ENCODE peak calls at places on chromosomes 11 and 22, in ten cellular contexts. S is BE2C; O is NB4; Q is esophagus muscularis mucosa; T is epithelial cell of esophagus; V is naive thymus-derived CD4-positive, alpha-beta T cell; C is Peyer's patch; E is body of pancreas; F is stomach; W is endodermal cell. N is an unnamed sample.

GRCh38 chr11:66734215-66734614 is 5.2 kb upstream of the SPTBN2 start:
- DNase-seq in C (no peak), E (no peak), O (no peak), F (no peak), Q (no peak), V (no peak), T (no peak), W (no peak), S (no peak), N (no peak)

GRCh38 chr11:17351510-17352176 is at the start of gene NCR3LG1:
- DNase-seq in V (peak; percentile 74), T (peak; percentile 68), E (peak; percentile 52), Q (peak; percentile 92), C (peak; percentile 89), W (peak; percentile 78), F (peak; percentile 68), S (peak; percentile 22), O (peak; percentile 83), N (peak; percentile 58)

GRCh38 chr11:697811-698311 is 2.2 kb downstream of the TMEM80 start:
- DNase-seq in O (no peak), E (no peak), F (no peak), S (no peak), C (no peak), Q (no peak), V (no peak), T (peak; percentile 65), W (no peak), N (no peak)

GRCh38 chr22:23364389-23364788 is 184.1 kb downstream of the BCR start:
- DNase-seq in E (no peak), S (no peak), F (no peak), O (no peak), C (no peak), Q (peak; percentile 64), W (peak; percentile 4), V (no peak), T (no peak), N (no peak)

GRCh38 chr11:103584021-103584420 is 452.4 kb upstream of the DDI1 start:
- DNase-seq in S (no peak), V (no peak), W (peak; percentile 90), E (no peak), T (no peak), F (no peak), Q (no peak), C (no peak), O (no peak), N (no peak)

GRCh38 chr11:65499713-65500261 is 942 bp downstream of the MALAT1 start:
- DNase-seq in V (no peak), T (no peak), C (no peak), W (no peak), S (no peak), O (no peak), F (no peak), E (no peak), Q (no peak), N (no peak)

GRCh38 chr22:27512283-27512761 is 289.2 kb downstream of the MN1 start:
- DNase-seq in S (no peak), T (peak; percentile 100), F (peak; percentile 79), W (no peak), V (no peak), C (peak; percentile 66), Q (no peak), E (peak; percentile 73), O (no peak), N (no peak)

GRCh38 chr11:111676878-111677585 is 74.8 kb downstream of the SIK2 start:
- DNase-seq in Q (no peak), O (no peak), E (no peak), V (no peak), W (no peak), F (no peak), S (no peak), C (no peak), T (peak; percentile 62), N (no peak)

GRCh38 chr11:46003647-46004046 is 81.2 kb downstream of the LARGE2 start:
- DNase-seq in Q (no peak), C (no peak), F (no peak), O (peak; percentile 67), W (no peak), V (no peak), S (no peak), T (no peak), E (no peak), N (no peak)

GRCh38 chr11:135006800-135007199 is 594.8 kb upstream of the B3GAT1 start:
- DNase-seq in T (no peak), V (no peak), C (no peak), E (no peak), W (no peak), Q (no peak), O (no peak), F (no peak), S (no peak), N (no peak)

GRCh38 chr22:38260760-38261477 is 11.9 kb downstream of the TMEM184B start:
- DNase-seq in O (no peak), E (no peak), Q (no peak), C (no peak), T (no peak), V (no peak), W (no peak), F (no peak), S (no peak), N (no peak)

GRCh38 chr11:2583605-2583958 is 116.2 kb downstream of the KCNQ1OT1 start:
- DNase-seq in F (peak; percentile 18), S (no peak), Q (no peak), T (no peak), E (peak; percentile 4), C (peak; percentile 34), W (peak; percentile 27), V (no peak), O (no peak), N (no peak)

GRCh38 chr11:124839051-124839971 is 25.9 kb upstream of the ROBO3 start:
- DNase-seq in E (no peak), Q (no peak), W (peak; percentile 72), C (no peak), V (no peak), T (no peak), O (no peak), S (peak; percentile 13), F (no peak), N (no peak)

GRCh38 chr11:124716596-124716995 is 23.1 kb upstream of the NRGN start:
- DNase-seq in C (no peak), Q (no peak), W (no peak), F (no peak), V (no peak), T (peak; percentile 56), E (no peak), S (no peak), O (no peak), N (no peak)

GRCh38 chr11:61918251-61919112 is 1.1 kb upstream of the RAB3IL1 start:
- DNase-seq in S (no peak), W (peak; percentile 42), F (no peak), Q (no peak), C (no peak), T (no peak), V (peak; percentile 13), E (no peak), O (no peak), N (no peak)

GRCh38 chr11:47233051-47233450 is 15.6 kb downstream of the ACP2 start:
- DNase-seq in E (no peak), W (no peak), Q (no peak), O (no peak), F (peak; percentile 59), T (no peak), C (peak; percentile 73), S (no peak), V (no peak), N (no peak)

GRCh38 chr11:47233989-47234668 is 14.5 kb downstream of the ACP2 start:
- DNase-seq in S (peak; percentile 29), E (no peak), W (peak; percentile 76), O (peak; percentile 61), T (peak; percentile 71), V (no peak), C (no peak), F (no peak), Q (no peak), N (no peak)

GRCh38 chr11:47235163-47235562 is 13.5 kb downstream of the ACP2 start:
- DNase-seq in O (no peak), W (no peak), T (no peak), Q (no peak), V (no peak), F (no peak), E (no peak), S (no peak), C (no peak), N (no peak)

GRCh38 chr11:47236482-47236881 is 12.1 kb downstream of the ACP2 start:
- DNase-seq in T (peak; percentile 76), E (no peak), W (no peak), C (no peak), F (no peak), Q (no peak), V (no peak), S (no peak), O (no peak), N (no peak)

GRCh38 chr11:47234669-47235075 is 13.9 kb downstream of the ACP2 start:
- DNase-seq in Q (no peak), W (no peak), S (peak; percentile 39), T (no peak), F (peak; percentile 86), O (no peak), V (no peak), E (peak; percentile 90), C (peak; percentile 54), N (peak; percentile 76)
- H3K4me3 ChIP-seq in Q (no peak overlapping the region), W (no peak overlapping the region), S (peak overlapping the region; percentile 45), T (no peak overlapping the region), F (peak overlapping the region; percentile 26), O (no peak overlapping the region), V (peak overlapping the region; percentile 38), E (no peak overlapping the region), C (no peak overlapping the region), N (no peak overlapping the region)

DNA sequence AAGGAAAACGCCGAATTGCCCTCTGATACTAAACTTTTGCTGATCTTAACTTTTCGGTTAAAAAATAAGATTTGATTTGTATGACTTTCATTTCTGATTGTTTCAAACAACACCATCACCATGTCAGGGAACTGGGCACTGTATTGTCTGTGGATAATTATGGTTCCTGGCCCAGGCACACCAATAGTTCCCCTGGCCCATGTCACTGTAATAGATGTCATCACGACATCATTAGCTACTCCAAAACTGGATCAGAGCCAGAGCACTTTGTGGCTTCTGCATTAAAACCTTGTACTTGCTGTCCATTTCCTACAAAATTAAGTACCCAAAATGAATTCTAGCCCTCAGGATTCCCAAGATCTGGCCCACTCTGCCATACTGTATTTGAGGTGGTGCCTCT is 119.5 kb upstream of the NARS2 start:
- DNase-seq in W (no peak), C (no peak), Q (no peak), V (no peak), E (no peak), T (no peak), S (peak; percentile 39), O (no peak), F (no peak), N (no peak)
- H3K4me3 ChIP-seq in W (no peak overlapping the region), C (no peak overlapping the region), Q (no peak overlapping the region), V (no peak overlapping the region), E (no peak overlapping the region), T (no peak overlapping the region), S (no peak overlapping the region), O (no peak overlapping the region), F (no peak overlapping the region), N (no peak overlapping the region)

GRCh38 chr22:40889116-40889515 is 27.2 kb upstream of the DNAJB7 start:
- DNase-seq in W (no peak), E (no peak), F (no peak), Q (no peak), C (no peak), V (no peak), S (no peak), O (no peak), T (peak; percentile 63), N (no peak)
- H3K4me3 ChIP-seq in W (no peak overlapping the region), E (no peak overlapping the region), F (no peak overlapping the region), Q (no peak overlapping the region), C (no peak overlapping the region), V (no peak overlapping the region), S (no peak overlapping the region), O (no peak overlapping the region), T (no peak overlapping the region), N (no peak overlapping the region)

GRCh38 chr11:60251485-60252207 is 8.7 kb upstream of the MS4A4E start:
- DNase-seq in W (peak; percentile 62), F (no peak), E (no peak), C (peak; percentile 52), S (no peak), V (no peak), Q (no peak), O (peak; percentile 68), T (peak; percentile 44), N (no peak)
- H3K4me3 ChIP-seq in W (no peak overlapping the region), F (no peak overlapping the region), E (no peak overlapping the region), C (no peak overlapping the region), S (no peak overlapping the region), V (no peak overlapping the region), Q (no peak overlapping the region), O (no peak overlapping the region), T (no peak overlapping the region), N (no peak overlapping the region)